ENCODE peak calls at places on chromosomes 3 and 15, in nine cellular contexts. N is PC-3; I is GM12865; J is choroid plexus epithelial cell; C is ELF-1; K is activated CD8-positive, alpha-beta memory T cell treated with anti-CD3 and anti-CD28 coated beads for 48 hours; T is erythroblast; H is omental fat pad; V is stimulated activated naive CD8-positive, alpha-beta T cell treated with anti-CD3 and anti-CD28 coated beads, Interleukin-15, Interleukin-2, amounts not matched to agents 100 U/mL and 50 U/mL, for 24 hours. X is an unnamed sample.
A peak's percentile ranks its signal among the peaks of the same experiment; 100 is the strongest.

GRCh38 chr3:196159952-196160804 is 51.0 kb downstream of the ZDHHC19 start:
- DNase-seq in C (peak; percentile 38), I (peak; percentile 94), H (no peak), T (peak; percentile 60), V (peak; percentile 58), N (peak; percentile 87), J (peak; percentile 56), K (no peak), X (no peak)

GRCh38 chr3:156974931-156975330 is 148.8 kb downstream of the LEKR1 start:
- DNase-seq in N (no peak), C (no peak), T (no peak), J (no peak), V (no peak), I (no peak), H (no peak), K (no peak), X (no peak)

GRCh38 chr3:12350151-12350813 is 61.4 kb downstream of the PPARG start:
- DNase-seq in V (no peak), H (no peak), C (no peak), K (no peak), T (no peak), I (no peak), N (no peak), J (peak; percentile 89), X (peak; percentile 30)

GRCh38 chr3:164018500-164018899 is 1059.8 kb downstream of the SI start:
- DNase-seq in C (no peak), T (no peak), V (no peak), K (no peak), J (no peak), N (no peak), I (no peak), H (no peak), X (no peak)

GRCh38 chr3:14133188-14133800 is 8.4 kb downstream of the TMEM43 start:
- DNase-seq in V (no peak), T (no peak), I (no peak), K (no peak), N (no peak), C (no peak), H (no peak), J (no peak), X (no peak)

GRCh38 chr3:155771126-155771525 is 26.3 kb upstream of the PLCH1 start:
- DNase-seq in V (no peak), H (no peak), C (no peak), N (no peak), I (no peak), K (no peak), T (no peak), J (no peak), X (no peak)

GRCh38 chr3:100073555-100074307 is 40.6 kb downstream of the FILIP1L start:
- DNase-seq in T (peak; percentile 36), H (no peak), C (peak; percentile 79), K (no peak), J (peak; percentile 96), N (no peak), V (peak; percentile 19), I (peak; percentile 45), X (peak; percentile 71)

GRCh38 chr3:12957824-12958792 is 115.1 kb downstream of the IQSEC1 start:
- DNase-seq in J (no peak), H (no peak), T (no peak), K (no peak), V (no peak), C (no peak), I (no peak), N (no peak), X (no peak)

GRCh38 chr15:39247574-39247973 is 333.3 kb upstream of the THBS1 start:
- DNase-seq in N (peak; percentile 14), T (no peak), H (no peak), C (no peak), I (no peak), V (no peak), J (no peak), K (no peak), X (no peak)

GRCh38 chr15:23687143-23687470 is at the start of gene NDN:
- DNase-seq in I (no peak), K (no peak), C (peak; percentile 62), N (no peak), J (peak; percentile 12), T (no peak), V (no peak), H (no peak), X (no peak)

GRCh38 chr3:188126931-188127330 is 27.0 kb upstream of the LPP start:
- DNase-seq in N (no peak), J (no peak), I (no peak), V (no peak), T (no peak), C (no peak), H (no peak), K (no peak), X (no peak)

GRCh38 chr3:134647902-134648760 is 2.7 kb downstream of the KY start:
- DNase-seq in V (no peak), K (no peak), N (no peak), T (no peak), C (no peak), J (no peak), H (no peak), I (no peak), X (no peak)

GRCh38 chr3:37290551-37290950 is 116.2 kb upstream of the LRRFIP2 start:
- DNase-seq in V (no peak), C (no peak), N (no peak), J (peak; percentile 43), K (no peak), T (no peak), H (no peak), I (no peak), X (no peak)

GRCh38 chr3:29280675-29281264 is at the start of gene RBMS3:
- DNase-seq in J (peak; percentile 98), I (peak; percentile 74), K (no peak), N (peak; percentile 91), V (peak; percentile 7), H (peak; percentile 35), C (peak; percentile 95), T (peak; percentile 6), X (no peak)

GRCh38 chr15:34582461-34583357 is 742 bp downstream of the GOLGA8B start:
- DNase-seq in K (peak; percentile 36), H (no peak), J (peak; percentile 18), N (peak; percentile 54), V (peak; percentile 62), T (peak; percentile 45), C (peak; percentile 46), I (peak; percentile 63), X (no peak)

GRCh38 chr3:45987368-45988099 is 8.1 kb downstream of the FYCO1 start:
- DNase-seq in T (no peak), K (no peak), N (no peak), C (no peak), H (no peak), V (no peak), I (no peak), J (peak; percentile 47), X (no peak)

X was measured in SIG-M5.